ENCODE peak calls at places on chromosomes 2 and 18, in six cellular contexts. D is fibroblast of mammary gland; S is NCI-H460; T is stimulated activated naive CD4-positive, alpha-beta T cell; P is T-helper 1 cell; J is Panc1. N is an unnamed sample.

GRCh38 chr18:36330435-36331049 is 33.0 kb downstream of the FHOD3 start:
- DNase-seq in J (no peak), P (no peak), T (no peak), D (peak), S (no peak), N (no peak)

GRCh38 chr2:157751462-157752058 is 122.9 kb upstream of the ACVR1C start:
- DNase-seq in S (no peak), P (no peak), J (no peak), T (peak), D (peak), N (no peak)

GRCh38 chr18:26551217-26551708 is 2.9 kb upstream of the KCTD1 start:
- DNase-seq in T (no peak), S (no peak), P (no peak), D (no peak), J (no peak), N (no peak)

GRCh38 chr18:77622009-77622692 is 372.5 kb downstream of the GALR1 start:
- DNase-seq in J (no peak), S (no peak), P (no peak), D (peak), T (no peak), N (no peak)

GRCh38 chr2:183224933-183225332 is 100.7 kb downstream of the NUP35 start:
- DNase-seq in S (no peak), T (no peak), P (no peak), J (no peak), D (peak), N (peak)

GRCh38 chr2:143083636-143084035 is 45.6 kb upstream of the ARHGAP15 start:
- DNase-seq in J (no peak), P (no peak), S (no peak), T (no peak), D (peak), N (no peak)

GRCh38 chr18:62037989-62038778 is 145.4 kb upstream of the RNF152 start:
- DNase-seq in T (no peak), S (no peak), P (no peak), D (peak), J (no peak), N (no peak)

GRCh38 chr2:229416116-229416694 is 145.1 kb upstream of the PID1 start:
- DNase-seq in P (no peak), S (no peak), T (no peak), D (peak), J (no peak), N (no peak)

GRCh38 chr2:150528861-150529801 is 41.7 kb upstream of the RND3 start:
- DNase-seq in D (peak), P (no peak), J (peak), T (no peak), S (peak), N (peak)

GRCh38 chr18:3453540-3454364 is 3.8 kb downstream of the TGIF1 start:
- DNase-seq in P (no peak), T (no peak), J (no peak), D (peak), S (no peak), N (peak)

GRCh38 chr2:273338-273737 is 8.6 kb downstream of the ACP1 start:
- DNase-seq in S (no peak), J (no peak), P (no peak), D (no peak), T (no peak), N (no peak)

GRCh38 chr2:10414000-10414451 is 34.1 kb downstream of the ODC1 start:
- DNase-seq in T (no peak), S (no peak), J (no peak), P (no peak), D (no peak), N (no peak)

GRCh38 chr2:45275235-45275805 is 266.1 kb upstream of the SIX2 start:
- DNase-seq in S (no peak), T (no peak), J (no peak), D (peak), P (no peak), N (no peak)

GRCh38 chr18:37266290-37266689 is 299.3 kb downstream of the CELF4 start:
- DNase-seq in S (no peak), J (no peak), T (no peak), D (no peak), P (no peak), N (no peak)

N was measured in SK-N-MC.